ENCODE peak calls at places on chromosomes 4 and X, in eight cellular contexts. Q, V, X, H, T, C, U and N are unnamed samples.

GRCh38 chr4:158496030-158496741 is 25.5 kb upstream of the RXFP1 start:
- DNase-seq in Q (no peak), V (peak), C (no peak), X (peak), U (no peak), T (peak), H (no peak), N (no peak)

GRCh38 chr4:122728781-122729330 is 3.6 kb upstream of the BBS12 start:
- DNase-seq in V (no peak), X (no peak), Q (no peak), U (no peak), C (no peak), H (no peak), T (no peak), N (no peak)

GRCh38 chrX:54357414-54358377 is at the start of gene WNK3:
- DNase-seq in V (peak), X (peak), Q (peak), H (peak), C (peak), T (peak), U (peak), N (peak)

GRCh38 chr4:11263208-11263607 is 165.5 kb downstream of the HS3ST1 start:
- DNase-seq in U (peak), H (no peak), C (no peak), V (no peak), Q (no peak), X (no peak), T (no peak), N (no peak)

GRCh38 chr4:48774760-48775398 is 5.2 kb downstream of the FRYL start:
- DNase-seq in V (no peak), C (no peak), T (no peak), X (no peak), H (no peak), U (no peak), Q (no peak), N (no peak)

GRCh38 chrX:101564651-101565050 is 14.3 kb downstream of the ARMCX1 start:
- DNase-seq in T (no peak), V (no peak), H (no peak), Q (no peak), C (no peak), U (no peak), X (no peak), N (no peak)

GRCh38 chrX:66233206-66233605 is 69.2 kb downstream of the HEPH start:
- DNase-seq in V (no peak), T (no peak), C (no peak), Q (no peak), X (no peak), H (no peak), U (no peak), N (no peak)

GRCh38 chr4:2269206-2269531 is 7.3 kb upstream of the MXD4 start:
- DNase-seq in U (no peak), Q (no peak), V (no peak), T (no peak), X (no peak), C (no peak), H (no peak), N (no peak)

GRCh38 chr4:41268024-41268423 is 11.3 kb downstream of the UCHL1 start:
- DNase-seq in V (no peak), U (no peak), C (no peak), X (no peak), H (no peak), T (no peak), Q (no peak), N (no peak)

GRCh38 chr4:158259955-158260575 is 49.8 kb downstream of the TMEM144 start:
- DNase-seq in T (no peak), C (peak), Q (no peak), V (no peak), H (no peak), U (peak), X (no peak), N (no peak)

GRCh38 chrX:153821066-153821465 is 9.3 kb downstream of the PDZD4 start:
- DNase-seq in Q (no peak), C (no peak), T (no peak), X (no peak), V (no peak), U (no peak), H (no peak), N (no peak)

GRCh38 chr4:70709551-70710080 is 12.1 kb upstream of the RUFY3 start:
- DNase-seq in H (no peak), X (no peak), C (no peak), Q (no peak), T (no peak), V (no peak), U (peak), N (no peak)

GRCh38 chr4:72991889-72992288 is 77.6 kb downstream of the COX18 start:
- DNase-seq in C (no peak), T (no peak), V (no peak), H (no peak), Q (no peak), X (no peak), U (peak), N (no peak)

GRCh38 chr4:123997116-123997515 is 600.5 kb downstream of the SPRY1 start:
- DNase-seq in U (no peak), H (no peak), C (no peak), Q (no peak), X (no peak), T (no peak), V (peak), N (no peak)

GRCh38 chr4:99845708-99846469 is 29.3 kb downstream of the DAPP1 start:
- DNase-seq in V (no peak), U (no peak), Q (no peak), T (no peak), C (no peak), X (no peak), H (no peak), N (no peak)

GRCh38 chrX:144075432-144075831 is 191.6 kb downstream of the UBE2NL start:
- DNase-seq in V (no peak), U (no peak), T (no peak), H (no peak), C (no peak), Q (no peak), X (no peak), N (no peak)

GRCh38 chr4:52864816-52865215 is 2.7 kb downstream of the RASL11B start:
- DNase-seq in T (no peak), H (no peak), X (no peak), U (peak), C (no peak), Q (no peak), V (no peak), N (no peak)

GRCh38 chr4:73185903-73186302 is 72.7 kb downstream of the ANKRD17 start:
- DNase-seq in Q (no peak), C (no peak), H (no peak), V (no peak), T (no peak), X (no peak), U (no peak), N (no peak)

GRCh38 chr4:44916406-44916805 is 190.1 kb upstream of the GNPDA2 start:
- DNase-seq in C (no peak), V (no peak), X (no peak), H (no peak), U (no peak), Q (no peak), T (peak), N (no peak)

GRCh38 chr4:7622371-7622770 is 187.6 kb upstream of the PSAPL1 start:
- DNase-seq in V (no peak), T (no peak), U (no peak), X (no peak), Q (no peak), H (no peak), C (no peak), N (no peak)